ENCODE peak calls at places on chromosomes 3 and 15, in nine cellular contexts. One of them, this sample, is unnamed.

GRCh38 chr15:82040862-82041261 is 5.0 kb downstream of the MEX3B start:
- DNase-seq in SK-N-SH: no peak
- DNase-seq in fibroblast of lung: no peak
- DNase-seq in lower lobe of right lung: no peak
- DNase-seq in hepatocyte: peak; percentile 15
- DNase-seq in heart left ventricle: peak; percentile 45
- DNase-seq in brain microvascular endothelial cell: no peak
- DNase-seq in AG04450: no peak
- DNase-seq in ascending aorta: no peak
- DNase-seq in this sample: no peak

GRCh38 chr15:35697549-35698299 is 151.8 kb upstream of the DPH6 start:
- DNase-seq in fibroblast of lung: peak; percentile 66
- DNase-seq in heart left ventricle: peak; percentile 36
- DNase-seq in SK-N-SH: no peak
- DNase-seq in ascending aorta: no peak
- DNase-seq in lower lobe of right lung: no peak
- DNase-seq in hepatocyte: peak; percentile 34
- DNase-seq in AG04450: peak; percentile 62
- DNase-seq in brain microvascular endothelial cell: peak; percentile 47
- DNase-seq in this sample: peak; percentile 54

GRCh38 chr3:186608624-186609215 is 4.1 kb upstream of the AHSG start:
- DNase-seq in ascending aorta: no peak
- DNase-seq in hepatocyte: no peak
- DNase-seq in brain microvascular endothelial cell: no peak
- DNase-seq in heart left ventricle: no peak
- DNase-seq in AG04450: no peak
- DNase-seq in fibroblast of lung: no peak
- DNase-seq in SK-N-SH: no peak
- DNase-seq in lower lobe of right lung: no peak
- DNase-seq in this sample: no peak

GRCh38 chr3:44206301-44206700 is 35.4 kb upstream of the TOPAZ1 start:
- DNase-seq in ascending aorta: no peak
- DNase-seq in fibroblast of lung: no peak
- DNase-seq in AG04450: no peak
- DNase-seq in SK-N-SH: no peak
- DNase-seq in lower lobe of right lung: no peak
- DNase-seq in brain microvascular endothelial cell: no peak
- DNase-seq in hepatocyte: peak; percentile 56
- DNase-seq in heart left ventricle: no peak
- DNase-seq in this sample: no peak

GRCh38 chr3:156483961-156484787 is 70.7 kb downstream of the SSR3 start:
- DNase-seq in SK-N-SH: no peak
- DNase-seq in lower lobe of right lung: no peak
- DNase-seq in brain microvascular endothelial cell: peak; percentile 64
- DNase-seq in AG04450: no peak
- DNase-seq in fibroblast of lung: peak; percentile 69
- DNase-seq in hepatocyte: peak; percentile 38
- DNase-seq in heart left ventricle: no peak
- DNase-seq in ascending aorta: no peak
- DNase-seq in this sample: no peak

GRCh38 chr3:130354430-130354829 is 9.0 kb downstream of the COL6A5 start:
- DNase-seq in fibroblast of lung: no peak
- DNase-seq in lower lobe of right lung: no peak
- DNase-seq in brain microvascular endothelial cell: no peak
- DNase-seq in AG04450: no peak
- DNase-seq in heart left ventricle: no peak
- DNase-seq in ascending aorta: no peak
- DNase-seq in SK-N-SH: no peak
- DNase-seq in hepatocyte: no peak
- DNase-seq in this sample: no peak

GRCh38 chr15:81274932-81275341 is 49.0 kb downstream of the STARD5 start:
- DNase-seq in heart left ventricle: peak; percentile 76
- DNase-seq in AG04450: peak; percentile 75
- DNase-seq in ascending aorta: peak; percentile 78
- DNase-seq in hepatocyte: peak; percentile 87
- DNase-seq in lower lobe of right lung: peak; percentile 77
- DNase-seq in SK-N-SH: peak; percentile 74
- DNase-seq in fibroblast of lung: peak; percentile 89
- DNase-seq in brain microvascular endothelial cell: peak; percentile 57
- DNase-seq in this sample: peak; percentile 34

GRCh38 chr3:151218136-151218535 is 15.1 kb upstream of the GPR171 start:
- DNase-seq in ascending aorta: no peak
- DNase-seq in brain microvascular endothelial cell: no peak
- DNase-seq in heart left ventricle: no peak
- DNase-seq in AG04450: no peak
- DNase-seq in lower lobe of right lung: no peak
- DNase-seq in SK-N-SH: peak; percentile 21
- DNase-seq in hepatocyte: no peak
- DNase-seq in fibroblast of lung: no peak
- DNase-seq in this sample: no peak

GRCh38 chr3:129278970-129279906 is 568 bp downstream of the HMCES start:
- DNase-seq in lower lobe of right lung: peak; percentile 62
- DNase-seq in ascending aorta: no peak
- DNase-seq in brain microvascular endothelial cell: peak; percentile 73
- DNase-seq in AG04450: no peak
- DNase-seq in fibroblast of lung: peak; percentile 34
- DNase-seq in hepatocyte: peak; percentile 71
- DNase-seq in heart left ventricle: no peak
- DNase-seq in SK-N-SH: peak; percentile 72
- DNase-seq in this sample: peak; percentile 22

GRCh38 chr15:88401269-88401971 is 65.8 kb downstream of the MRPL46 start:
- DNase-seq in hepatocyte: no peak
- DNase-seq in ascending aorta: no peak
- DNase-seq in fibroblast of lung: no peak
- DNase-seq in AG04450: no peak
- DNase-seq in brain microvascular endothelial cell: no peak
- DNase-seq in lower lobe of right lung: no peak
- DNase-seq in heart left ventricle: peak; percentile 34
- DNase-seq in SK-N-SH: no peak
- DNase-seq in this sample: no peak
- H3K27ac ChIP-seq in hepatocyte: peak overlapping the region; percentile 79
- H3K27ac ChIP-seq in ascending aorta: no peak overlapping the region
- H3K27ac ChIP-seq in fibroblast of lung: no peak overlapping the region
- H3K27ac ChIP-seq in AG04450: no peak overlapping the region
- H3K27ac ChIP-seq in brain microvascular endothelial cell: no peak overlapping the region
- H3K27ac ChIP-seq in lower lobe of right lung: no peak overlapping the region
- H3K27ac ChIP-seq in heart left ventricle: peak overlapping the region; percentile 77
- H3K27ac ChIP-seq in SK-N-SH: no peak overlapping the region
- H3K27ac ChIP-seq in this sample: no peak overlapping the region

GRCh38 chr15:48144889-48145288 is 24.1 kb downstream of the SLC24A5 start:
- DNase-seq in fibroblast of lung: peak; percentile 23
- DNase-seq in brain microvascular endothelial cell: peak; percentile 20
- DNase-seq in heart left ventricle: no peak
- DNase-seq in ascending aorta: no peak
- DNase-seq in SK-N-SH: no peak
- DNase-seq in AG04450: no peak
- DNase-seq in hepatocyte: no peak
- DNase-seq in lower lobe of right lung: no peak
- DNase-seq in this sample: no peak
- H3K27ac ChIP-seq in fibroblast of lung: no peak overlapping the region
- H3K27ac ChIP-seq in brain microvascular endothelial cell: peak overlapping the region; percentile 6
- H3K27ac ChIP-seq in heart left ventricle: no peak overlapping the region
- H3K27ac ChIP-seq in ascending aorta: peak overlapping the region; percentile 70
- H3K27ac ChIP-seq in SK-N-SH: peak overlapping the region; percentile 44
- H3K27ac ChIP-seq in AG04450: no peak overlapping the region
- H3K27ac ChIP-seq in hepatocyte: no peak overlapping the region
- H3K27ac ChIP-seq in lower lobe of right lung: no peak overlapping the region
- H3K27ac ChIP-seq in this sample: no peak overlapping the region

DNA sequence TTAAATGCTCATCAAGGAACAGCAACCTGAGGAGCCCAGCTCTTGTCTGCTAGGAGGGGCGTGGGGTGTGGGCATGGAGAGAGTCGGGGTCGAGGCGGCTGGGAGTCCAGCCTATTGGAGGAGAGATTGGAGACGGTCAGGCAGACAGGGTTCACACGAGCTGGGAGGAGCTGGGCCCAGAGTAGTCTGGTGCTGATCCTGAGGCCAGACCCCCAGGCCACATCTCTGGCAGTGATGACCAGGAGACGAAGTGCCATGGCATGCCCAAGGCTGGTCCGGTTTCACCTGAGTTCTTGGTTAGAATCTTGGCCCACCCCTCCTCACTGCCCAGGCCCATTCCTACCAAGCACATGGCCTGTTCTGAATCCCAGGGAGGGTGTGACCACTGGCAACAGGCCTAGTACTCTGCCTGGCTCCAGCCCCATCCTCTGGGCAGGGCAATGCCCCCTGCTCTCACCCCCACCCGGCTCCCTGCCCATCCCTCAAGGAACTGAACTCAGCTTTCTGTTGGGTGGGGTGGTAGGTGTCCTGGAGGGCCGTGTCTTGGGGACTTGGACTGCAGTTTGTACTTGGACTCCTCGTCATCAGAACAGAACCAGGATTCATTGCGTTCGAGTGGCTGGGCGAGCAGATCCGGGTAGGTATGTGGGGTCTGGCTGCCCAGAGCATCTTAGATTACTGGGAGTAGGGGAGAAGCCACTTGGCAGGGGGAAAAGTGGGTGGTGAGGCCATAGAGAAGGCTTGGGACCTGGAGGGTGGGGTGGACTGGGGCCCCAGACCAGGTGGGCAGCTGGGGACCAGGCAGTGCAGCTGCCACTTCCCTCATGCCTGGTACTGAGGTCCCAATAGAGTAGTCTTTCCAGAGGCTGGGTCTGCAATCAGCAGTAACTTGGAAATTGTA is 20.8 kb downstream of the SLC28A1 start:
- DNase-seq in brain microvascular endothelial cell: no peak
- DNase-seq in ascending aorta: no peak
- DNase-seq in hepatocyte: no peak
- DNase-seq in lower lobe of right lung: no peak
- DNase-seq in fibroblast of lung: no peak
- DNase-seq in heart left ventricle: no peak
- DNase-seq in AG04450: no peak
- DNase-seq in SK-N-SH: no peak
- DNase-seq in this sample: no peak
- H3K27ac ChIP-seq in brain microvascular endothelial cell: no peak overlapping the region
- H3K27ac ChIP-seq in ascending aorta: peak overlapping the region; percentile 90
- H3K27ac ChIP-seq in hepatocyte: no peak overlapping the region
- H3K27ac ChIP-seq in lower lobe of right lung: no peak overlapping the region
- H3K27ac ChIP-seq in fibroblast of lung: no peak overlapping the region
- H3K27ac ChIP-seq in heart left ventricle: peak overlapping the region; percentile 80
- H3K27ac ChIP-seq in AG04450: no peak overlapping the region
- H3K27ac ChIP-seq in SK-N-SH: no peak overlapping the region
- H3K27ac ChIP-seq in this sample: no peak overlapping the region

GRCh38 chr3:15496341-15496664 is 25.2 kb downstream of the COLQ start:
- DNase-seq in lower lobe of right lung: no peak
- DNase-seq in heart left ventricle: no peak
- DNase-seq in AG04450: no peak
- DNase-seq in brain microvascular endothelial cell: no peak
- DNase-seq in ascending aorta: no peak
- DNase-seq in hepatocyte: no peak
- DNase-seq in SK-N-SH: no peak
- DNase-seq in fibroblast of lung: no peak
- DNase-seq in this sample: peak; percentile 37
- H3K27ac ChIP-seq in lower lobe of right lung: no peak overlapping the region
- H3K27ac ChIP-seq in heart left ventricle: peak overlapping the region; percentile 43
- H3K27ac ChIP-seq in AG04450: no peak overlapping the region
- H3K27ac ChIP-seq in brain microvascular endothelial cell: no peak overlapping the region
- H3K27ac ChIP-seq in ascending aorta: no peak overlapping the region
- H3K27ac ChIP-seq in hepatocyte: no peak overlapping the region
- H3K27ac ChIP-seq in SK-N-SH: no peak overlapping the region
- H3K27ac ChIP-seq in fibroblast of lung: no peak overlapping the region
- H3K27ac ChIP-seq in this sample: no peak overlapping the region

DNA sequence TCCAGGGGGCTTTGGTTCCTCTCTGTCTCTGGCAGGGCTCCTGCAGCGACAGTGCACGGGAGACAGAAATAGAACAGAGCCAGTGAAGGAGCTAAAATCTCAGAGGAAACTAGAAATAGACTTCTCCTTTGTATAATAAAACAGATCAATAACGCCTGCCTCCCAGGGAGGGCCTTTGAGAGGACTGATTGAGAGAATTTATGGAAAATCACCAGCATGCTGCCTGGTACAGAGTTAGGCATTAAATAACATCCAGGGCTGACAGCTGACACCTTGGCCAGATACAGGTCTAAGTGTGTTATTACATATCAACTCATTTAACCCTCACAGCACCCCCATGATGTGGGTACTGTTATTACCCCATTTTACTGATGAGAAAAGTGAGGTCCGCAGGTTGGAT is 34.3 kb downstream of the MGLL start:
- DNase-seq in lower lobe of right lung: no peak
- DNase-seq in SK-N-SH: no peak
- DNase-seq in hepatocyte: no peak
- DNase-seq in ascending aorta: no peak
- DNase-seq in brain microvascular endothelial cell: no peak
- DNase-seq in fibroblast of lung: no peak
- DNase-seq in AG04450: no peak
- DNase-seq in heart left ventricle: no peak
- DNase-seq in this sample: no peak
- H3K27ac ChIP-seq in lower lobe of right lung: peak overlapping the region; percentile 11
- H3K27ac ChIP-seq in SK-N-SH: no peak overlapping the region
- H3K27ac ChIP-seq in hepatocyte: no peak overlapping the region
- H3K27ac ChIP-seq in ascending aorta: peak overlapping the region; percentile 66
- H3K27ac ChIP-seq in brain microvascular endothelial cell: no peak overlapping the region
- H3K27ac ChIP-seq in fibroblast of lung: no peak overlapping the region
- H3K27ac ChIP-seq in AG04450: peak overlapping the region; percentile 21
- H3K27ac ChIP-seq in heart left ventricle: peak overlapping the region; percentile 52
- H3K27ac ChIP-seq in this sample: no peak overlapping the region

This sample was measured in trophoblast cell.